ENCODE peak calls at places on chromosomes 11 and 22, in six cellular contexts. O is stimulated activated CD4-positive, alpha-beta T cell treated with anti-CD3 and anti-CD28 coated beads, Interleukin-15, amount 100 ng/mL, for 24 hours; Y is CD8-positive, alpha-beta T cell; N is iPS DF 19.7; B is AG08395; P is head of caudate nucleus. C is an unnamed sample.

GRCh38 chr11:86091566-86091965 is 22.7 kb upstream of the PICALM start:
- DNase-seq in P (no peak), Y (no peak), N (no peak), B (peak; percentile 63), O (no peak), C (no peak)

GRCh38 chr11:76279651-76280050 is 73.3 kb upstream of the WNT11 start:
- DNase-seq in B (no peak), N (no peak), Y (no peak), O (no peak), P (no peak), C (no peak)

GRCh38 chr11:64881476-64881875 is 3.1 kb upstream of the EHD1 start:
- DNase-seq in Y (no peak), P (no peak), B (no peak), O (no peak), N (no peak), C (no peak)

GRCh38 chr11:66150140-66150539 is 80.1 kb downstream of the PACS1 start:
- DNase-seq in O (no peak), P (no peak), Y (no peak), B (no peak), N (no peak), C (no peak)

GRCh38 chr22:19943665-19944026 is 2.0 kb upstream of the TXNRD2 start:
- DNase-seq in O (no peak), N (no peak), Y (no peak), P (no peak), B (peak; percentile 69), C (peak; percentile 25)

GRCh38 chr11:88280673-88281316 is 56.7 kb downstream of the CTSC start:
- DNase-seq in N (no peak), Y (no peak), B (no peak), P (no peak), O (no peak), C (no peak)

GRCh38 chr11:130873766-130874165 is 42.5 kb downstream of the SNX19 start:
- DNase-seq in Y (no peak), O (no peak), P (no peak), N (no peak), B (peak; percentile 53), C (no peak)

GRCh38 chr11:21104641-21105040 is 435.3 kb downstream of the NELL1 start:
- DNase-seq in B (no peak), Y (no peak), N (no peak), P (no peak), O (no peak), C (no peak)

GRCh38 chr22:30270841-30271240 is 4.2 kb upstream of the OSM start:
- DNase-seq in Y (no peak), P (peak; percentile 69), N (no peak), B (no peak), O (no peak), C (no peak)

GRCh38 chr11:132888226-132888625 is 644.1 kb downstream of the OPCML start:
- DNase-seq in Y (no peak), P (no peak), N (no peak), O (no peak), B (peak; percentile 19), C (no peak)